ENCODE peak calls at places on chromosome 9, in eight cellular contexts. O, R, Z, H, P, K, A and B are unnamed samples.

GRCh38 chr9:16211952-16212351 is 658.5 kb downstream of the BNC2 start:
- DNase-seq in R (no peak), P (peak; percentile 43), K (no peak), A (no peak), O (no peak), H (no peak), Z (no peak), B (no peak)

GRCh38 chr9:90964101-90965020 is 162.7 kb downstream of the SYK start:
- DNase-seq in A (no peak), Z (peak; percentile 15), P (no peak), R (no peak), O (peak; percentile 11), K (no peak), H (no peak), B (no peak)

GRCh38 chr9:93205045-93205768 is 21.3 kb downstream of the WNK2 start:
- DNase-seq in H (no peak), K (peak; percentile 30), Z (no peak), P (no peak), R (peak; percentile 8), O (no peak), A (no peak), B (no peak)

GRCh38 chr9:71647094-71647591 is 121.2 kb downstream of the CEMIP2 start:
- DNase-seq in O (peak; percentile 61), H (peak; percentile 76), R (peak; percentile 67), Z (peak; percentile 93), P (peak; percentile 78), K (no peak), A (peak; percentile 72), B (peak; percentile 32)

GRCh38 chr9:129567842-129568559 is 52.9 kb downstream of the C9orf50 start:
- DNase-seq in Z (peak; percentile 30), P (peak; percentile 62), R (no peak), O (peak; percentile 59), K (no peak), H (no peak), A (peak; percentile 70), B (peak; percentile 82)

GRCh38 chr9:134751630-134752029 is 110.0 kb downstream of the COL5A1 start:
- DNase-seq in K (no peak), A (no peak), R (no peak), P (no peak), O (no peak), Z (no peak), H (no peak), B (no peak)

GRCh38 chr9:35406183-35406959 is 83.5 kb upstream of the RUSC2 start:
- DNase-seq in A (no peak), R (no peak), O (peak; percentile 33), Z (no peak), P (peak; percentile 10), K (peak; percentile 55), H (no peak), B (no peak)

GRCh38 chr9:34928921-34929320 is 29.2 kb upstream of the PHF24 start:
- DNase-seq in P (no peak), K (no peak), Z (no peak), O (no peak), R (no peak), H (no peak), A (no peak), B (no peak)

GRCh38 chr9:133379153-133380086 is 3.3 kb downstream of the STKLD1 start:
- DNase-seq in A (no peak), P (no peak), O (no peak), R (no peak), H (no peak), K (no peak), Z (no peak), B (no peak)

GRCh38 chr9:99722852-99723251 is 98.8 kb upstream of the NR4A3 start:
- DNase-seq in H (no peak), Z (no peak), P (no peak), O (no peak), A (no peak), R (peak; percentile 10), K (no peak), B (no peak)

GRCh38 chr9:36037580-36038169 is 962 bp downstream of the RECK start:
- DNase-seq in A (no peak), H (peak; percentile 57), K (no peak), O (no peak), R (no peak), Z (peak; percentile 65), P (peak; percentile 32), B (no peak)

GRCh38 chr9:91433180-91433579 is 9.5 kb upstream of the NFIL3 start:
- DNase-seq in A (peak; percentile 98), K (no peak), P (peak; percentile 95), O (no peak), H (peak; percentile 84), Z (peak; percentile 85), R (no peak), B (peak; percentile 38)

GRCh38 chr9:71509054-71509453 is 259.3 kb downstream of the CEMIP2 start:
- DNase-seq in P (no peak), Z (no peak), O (no peak), A (no peak), H (peak; percentile 76), R (no peak), K (no peak), B (no peak)

GRCh38 chr9:70832487-70832886 is 288.9 kb downstream of the TRPM3 start:
- DNase-seq in H (peak; percentile 49), Z (peak; percentile 31), O (no peak), K (no peak), R (no peak), P (no peak), A (no peak), B (no peak)

GRCh38 chr9:133406480-133407307 is 11.1 kb downstream of the REXO4 start:
- DNase-seq in O (peak; percentile 70), P (peak; percentile 69), H (peak; percentile 58), A (peak; percentile 70), R (peak; percentile 67), K (peak; percentile 54), Z (peak; percentile 66), B (peak; percentile 37)

GRCh38 chr9:116940614-116941215 is 253.6 kb downstream of the TRIM32 start:
- DNase-seq in Z (no peak), H (no peak), K (no peak), A (peak; percentile 44), R (no peak), O (no peak), P (peak; percentile 2), B (peak; percentile 95)

DNA sequence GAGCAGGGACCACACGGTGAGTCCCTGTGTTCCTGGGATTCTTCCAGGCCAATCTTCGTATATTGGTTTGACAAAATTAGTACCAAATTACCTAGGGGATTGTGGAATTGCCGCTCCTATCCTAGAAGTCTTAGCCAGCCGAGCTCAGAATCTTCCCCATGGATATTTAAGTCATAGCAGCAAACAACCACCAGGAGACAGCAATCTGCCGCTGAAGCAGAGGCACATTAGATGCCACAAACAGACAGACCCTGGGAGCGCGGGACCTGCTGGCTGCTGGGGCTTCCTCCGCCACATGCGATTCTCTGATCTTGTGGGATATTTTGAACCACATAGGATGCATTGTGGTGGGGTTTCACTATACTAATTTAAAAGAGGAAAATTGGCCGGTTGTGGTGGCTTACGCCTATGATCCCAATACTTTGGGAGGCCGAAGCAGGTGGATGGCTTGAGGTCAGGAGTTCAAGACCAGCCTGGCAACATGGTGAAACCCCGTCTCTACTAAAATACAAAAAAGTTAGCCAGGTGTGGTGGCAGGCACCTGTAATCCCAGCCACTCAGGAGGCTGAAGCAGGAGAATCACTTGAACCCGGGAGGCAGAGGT is 31.7 kb upstream of the ZBTB43 start:
- DNase-seq in Z (no peak), R (peak; percentile 40), O (peak; percentile 52), K (no peak), H (no peak), P (no peak), A (peak; percentile 16), B (no peak)
- H2AFZ ChIP-seq in Z (no peak overlapping the region), R (no peak overlapping the region), O (no peak overlapping the region), K (no peak overlapping the region), H (peak overlapping the region; percentile 10), P (no peak overlapping the region), A (peak overlapping the region; percentile 14), B (no peak overlapping the region)

DNA sequence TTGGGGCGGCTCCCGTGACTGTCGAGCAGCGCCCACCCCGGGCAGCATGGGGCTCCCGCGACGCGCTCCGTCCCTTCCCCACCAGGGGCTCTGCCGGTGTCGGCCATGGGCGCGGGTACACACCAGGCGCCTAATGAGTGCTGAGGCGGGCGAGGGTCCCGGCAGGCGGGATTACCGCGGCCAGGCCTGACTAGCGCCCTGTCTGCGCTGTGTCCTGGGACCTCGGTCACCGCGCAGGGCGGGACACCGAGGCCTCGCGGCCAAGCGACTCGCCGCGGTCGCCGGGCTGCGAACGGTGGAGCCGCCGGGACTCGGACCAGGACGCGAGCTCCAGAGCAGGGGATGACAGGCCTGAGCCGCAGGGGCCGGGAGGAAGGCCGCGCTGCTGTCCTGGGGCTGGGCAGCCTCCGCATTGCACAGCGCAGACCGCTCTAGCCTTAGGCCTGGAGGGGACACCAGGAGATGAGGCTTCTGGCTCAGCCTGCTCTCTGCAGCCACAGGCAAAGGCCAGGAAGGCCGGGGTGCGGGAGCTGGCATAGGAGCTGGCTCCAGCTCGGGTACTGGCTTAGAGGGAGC is 14.1 kb downstream of the LCN10 start:
- DNase-seq in Z (peak; percentile 47), H (peak; percentile 34), R (no peak), K (no peak), P (peak; percentile 31), A (peak; percentile 29), O (no peak), B (no peak)
- H2AFZ ChIP-seq in Z (peak overlapping the region; percentile 69), H (peak overlapping the region; percentile 91), R (peak overlapping the region; percentile 98), K (peak overlapping the region; percentile 98), P (peak overlapping the region; percentile 64), A (peak overlapping the region; percentile 92), O (peak overlapping the region; percentile 82), B (peak overlapping the region; percentile 96)

GRCh38 chr9:124222918-124223720 is 34.6 kb upstream of the NEK6 start:
- DNase-seq in R (no peak), K (no peak), P (peak; percentile 63), H (no peak), O (no peak), Z (peak; percentile 81), A (peak; percentile 38), B (peak; percentile 81)

GRCh38 chr9:124220551-124221451 is 36.9 kb upstream of the NEK6 start:
- DNase-seq in P (peak; percentile 74), H (peak; percentile 19), A (peak; percentile 52), R (no peak), K (no peak), O (no peak), Z (peak; percentile 91), B (peak; percentile 51)

GRCh38 chr9:124222109-124222508 is 35.6 kb upstream of the NEK6 start:
- DNase-seq in R (no peak), O (no peak), P (no peak), K (no peak), H (no peak), Z (no peak), A (no peak), B (no peak)

GRCh38 chr9:124219290-124219605 is 38.5 kb upstream of the NEK6 start:
- DNase-seq in P (no peak), K (no peak), O (no peak), R (no peak), A (no peak), H (no peak), Z (no peak), B (no peak)

DNA sequence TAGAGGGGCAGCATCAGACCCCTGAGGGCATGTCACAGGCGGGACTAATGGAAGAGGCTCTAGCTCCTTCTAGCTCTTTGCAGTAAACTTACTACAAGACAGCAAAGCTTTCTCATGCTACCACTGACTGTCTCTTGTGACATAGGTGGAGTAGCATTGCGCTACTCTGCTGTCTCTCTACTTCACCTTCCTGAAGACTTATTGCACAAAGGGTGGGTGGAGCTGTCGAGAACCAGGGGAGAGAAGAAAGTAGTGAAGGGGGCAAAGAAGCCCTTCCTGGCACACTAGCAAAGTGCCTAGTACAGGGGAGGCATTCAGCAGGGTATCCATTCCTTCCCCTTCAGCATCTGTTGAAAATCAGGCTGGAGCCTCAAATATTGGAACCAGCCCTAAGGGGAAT is 36.1 kb upstream of the NEK6 start:
- DNase-seq in R (no peak), H (no peak), Z (no peak), A (no peak), K (no peak), P (no peak), O (no peak), B (no peak)
- H2AFZ ChIP-seq in R (no peak overlapping the region), H (no peak overlapping the region), Z (no peak overlapping the region), A (no peak overlapping the region), K (no peak overlapping the region), P (no peak overlapping the region), O (no peak overlapping the region), B (no peak overlapping the region)

GRCh38 chr9:126559296-126559695 is 54.4 kb upstream of the LMX1B start:
- DNase-seq in A (no peak), K (no peak), Z (no peak), R (no peak), P (no peak), O (no peak), H (no peak), B (no peak)
- H2AFZ ChIP-seq in A (no peak overlapping the region), K (no peak overlapping the region), Z (no peak overlapping the region), R (no peak overlapping the region), P (no peak overlapping the region), O (no peak overlapping the region), H (no peak overlapping the region), B (no peak overlapping the region)